ENCODE peak calls at places on chromosomes 1 and 21, in ten cellular contexts. Q is RWPE2, A is cardiac fibroblast, F is NCI-H146, O is body of pancreas, L is neuronal stem cell, Y is iPS-NIHi11, G is NCI-H1417, X is psoas muscle, P is head of caudate nucleus. U is an unnamed sample.
A peak's percentile ranks its signal among the peaks of the same experiment; 100 is the strongest.

GRCh38 chr1:7042322-7043231 is 257.3 kb downstream of the CAMTA1 start:
- DNase-seq in G (peak; percentile 74), P (peak; percentile 36), Y (peak; percentile 73), X (no peak), F (peak; percentile 7), A (peak; percentile 46), Q (no peak), L (peak; percentile 15), O (peak; percentile 15), U (peak; percentile 3)

GRCh38 chr1:91731815-91732214 is 154.1 kb downstream of the TGFBR3 start:
- DNase-seq in Y (no peak), G (no peak), O (no peak), X (no peak), Q (no peak), A (peak; percentile 88), P (no peak), F (no peak), L (no peak), U (no peak)

GRCh38 chr1:182851825-182852224 is 12.7 kb downstream of the DHX9 start:
- DNase-seq in G (no peak), Q (no peak), O (no peak), F (no peak), A (no peak), L (no peak), Y (no peak), P (no peak), X (no peak), U (no peak)

GRCh38 chr1:181310560-181310959 is 172.8 kb upstream of the CACNA1E start:
- DNase-seq in P (no peak), L (no peak), A (no peak), X (no peak), O (no peak), Q (no peak), F (no peak), G (no peak), Y (no peak), U (no peak)

GRCh38 chr1:6526316-6526715 is 28.0 kb downstream of the NOL9 start:
- DNase-seq in L (no peak), Q (no peak), Y (no peak), O (no peak), X (no peak), F (no peak), A (no peak), P (no peak), G (no peak), U (no peak)

GRCh38 chr1:168987923-168988322 is 118.6 kb upstream of the ATP1B1 start:
- DNase-seq in P (no peak), A (no peak), X (no peak), O (no peak), F (no peak), L (no peak), Q (no peak), G (no peak), Y (no peak), U (no peak)

GRCh38 chr1:154416496-154417337 is 11.6 kb downstream of the IL6R start:
- DNase-seq in X (no peak), Q (no peak), G (no peak), A (no peak), O (no peak), L (no peak), F (no peak), Y (peak; percentile 1), P (no peak), U (no peak)

GRCh38 chr1:24045766-24046165 is 65.6 kb upstream of the SRSF10 start:
- DNase-seq in G (no peak), F (no peak), X (no peak), O (no peak), Q (no peak), Y (no peak), P (no peak), A (peak; percentile 20), L (no peak), U (no peak)

GRCh38 chr1:101250219-101250618 is 13.4 kb downstream of the S1PR1 start:
- DNase-seq in L (no peak), Y (no peak), X (no peak), A (no peak), G (no peak), O (no peak), Q (no peak), P (no peak), F (no peak), U (no peak)

GRCh38 chr1:204990721-204991341 is 52.2 kb upstream of the CNTN2 start:
- DNase-seq in X (no peak), A (no peak), F (no peak), O (no peak), L (no peak), Y (no peak), P (no peak), Q (no peak), G (no peak), U (no peak)

GRCh38 chr1:60130703-60131102 is 57.1 kb upstream of the C1orf87 start:
- DNase-seq in O (no peak), L (no peak), G (no peak), P (no peak), F (no peak), Y (no peak), X (no peak), Q (no peak), A (peak; percentile 42), U (no peak)

GRCh38 chr1:10696977-10697376 is 99.5 kb downstream of the CASZ1 start:
- DNase-seq in Y (no peak), F (no peak), Q (no peak), X (no peak), L (no peak), G (no peak), P (no peak), A (no peak), O (no peak), U (no peak)

GRCh38 chr1:16905112-16905855 is 9.5 kb downstream of the RNU1-2 start:
- DNase-seq in F (peak; percentile 63), Y (peak; percentile 38), P (no peak), O (peak; percentile 59), G (no peak), A (no peak), L (peak; percentile 62), Q (no peak), X (no peak), U (peak; percentile 99)

GRCh38 chr1:31679091-31679490 is 24.7 kb downstream of the COL16A1 start:
- DNase-seq in G (no peak), F (no peak), L (no peak), X (no peak), A (no peak), Q (no peak), O (no peak), Y (no peak), P (no peak), U (no peak)

GRCh38 chr1:21944261-21945074 is 7.4 kb upstream of the HSPG2 start:
- DNase-seq in Q (no peak), G (no peak), A (peak; percentile 50), O (no peak), L (peak; percentile 88), F (no peak), Y (peak; percentile 77), P (no peak), X (no peak), U (no peak)

GRCh38 chr21:42781150-42781980 is 98.0 kb downstream of the WDR4 start:
- DNase-seq in Y (peak; percentile 67), Q (no peak), A (no peak), G (peak; percentile 89), L (no peak), F (peak; percentile 54), P (peak; percentile 55), X (no peak), O (peak; percentile 27), U (peak; percentile 30)

GRCh38 chr1:27571439-27572018 is 32.4 kb downstream of the AHDC1 start:
- DNase-seq in O (peak; percentile 55), F (no peak), Q (no peak), X (no peak), L (no peak), G (peak; percentile 79), Y (no peak), P (no peak), A (no peak), U (no peak)

GRCh38 chr1:3351300-3352083 is 103.0 kb upstream of the ARHGEF16 start:
- DNase-seq in X (no peak), Y (no peak), Q (no peak), L (peak; percentile 24), P (no peak), F (no peak), O (no peak), G (no peak), A (no peak), U (peak; percentile 18)

GRCh38 chr1:176469450-176469985 is 6.5 kb downstream of the PAPPA2 start:
- DNase-seq in A (no peak), L (no peak), G (no peak), F (no peak), X (no peak), Y (no peak), P (no peak), Q (no peak), O (no peak), U (no peak)

GRCh38 chr1:222046684-222047083 is 304.8 kb upstream of the DUSP10 start:
- DNase-seq in Y (no peak), G (no peak), L (no peak), O (no peak), A (no peak), X (no peak), Q (no peak), P (no peak), F (no peak), U (no peak)

GRCh38 chr21:45669382-45669781 is 25.9 kb downstream of the PCBP3 start:
- DNase-seq in L (no peak), Q (no peak), G (no peak), Y (no peak), A (no peak), O (no peak), X (no peak), P (no peak), F (no peak), U (no peak)

GRCh38 chr1:163399976-163400375 is 78.2 kb downstream of the NUF2 start:
- DNase-seq in Y (peak; percentile 77), F (peak; percentile 78), P (peak; percentile 5), O (no peak), G (no peak), L (no peak), Q (no peak), X (no peak), A (no peak), U (no peak)

GRCh38 chr1:235972316-235973090 is 92.4 kb downstream of the NID1 start:
- DNase-seq in Y (no peak), F (peak; percentile 37), Q (no peak), L (no peak), O (no peak), X (no peak), G (no peak), A (peak; percentile 89), P (no peak), U (peak; percentile 60)